ENCODE peak calls at places on chromosomes 3 and 15, in seven cellular contexts. C, S, O, P, D, F and W are unnamed samples.

GRCh38 chr3:129723558-129724324 is 117.3 kb upstream of the PLXND1 start:
- DNase-seq in C (no peak), S (peak; percentile 93), O (peak; percentile 40), P (no peak), D (peak; percentile 18), F (no peak), W (no peak)

GRCh38 chr15:31254431-31255175 is 72.0 kb upstream of the KLF13 start:
- DNase-seq in C (no peak), S (peak; percentile 31), O (peak; percentile 56), P (no peak), D (no peak), F (peak; percentile 50), W (no peak)

GRCh38 chr15:99416191-99417188 is 149.3 kb upstream of the MEF2A start:
- DNase-seq in C (no peak), S (no peak), O (no peak), P (no peak), D (peak; percentile 4), F (no peak), W (no peak)

GRCh38 chr3:42451546-42452230 is 41.3 kb upstream of the LYZL4 start:
- DNase-seq in C (no peak), S (no peak), O (no peak), P (no peak), D (no peak), F (no peak), W (no peak)

GRCh38 chr15:51363391-51363790 is 21.9 kb downstream of the GLDN start:
- DNase-seq in C (no peak), S (no peak), O (no peak), P (peak; percentile 24), D (no peak), F (no peak), W (no peak)

GRCh38 chr15:42151736-42152135 is 4.7 kb downstream of the PLA2G4F start:
- DNase-seq in C (no peak), S (no peak), O (no peak), P (no peak), D (no peak), F (no peak), W (no peak)

GRCh38 chr3:14631101-14631497 is 20.5 kb upstream of the CCDC174 start:
- DNase-seq in C (no peak), S (no peak), O (no peak), P (no peak), D (no peak), F (no peak), W (no peak)

GRCh38 chr3:187802928-187803259 is 57.6 kb upstream of the BCL6 start:
- DNase-seq in C (no peak), S (no peak), O (no peak), P (no peak), D (no peak), F (no peak), W (no peak)

GRCh38 chr3:57160046-57160730 is 5.0 kb downstream of the IL17RD start:
- DNase-seq in C (no peak), S (no peak), O (no peak), P (peak; percentile 74), D (peak; percentile 37), F (no peak), W (no peak)

DNA sequence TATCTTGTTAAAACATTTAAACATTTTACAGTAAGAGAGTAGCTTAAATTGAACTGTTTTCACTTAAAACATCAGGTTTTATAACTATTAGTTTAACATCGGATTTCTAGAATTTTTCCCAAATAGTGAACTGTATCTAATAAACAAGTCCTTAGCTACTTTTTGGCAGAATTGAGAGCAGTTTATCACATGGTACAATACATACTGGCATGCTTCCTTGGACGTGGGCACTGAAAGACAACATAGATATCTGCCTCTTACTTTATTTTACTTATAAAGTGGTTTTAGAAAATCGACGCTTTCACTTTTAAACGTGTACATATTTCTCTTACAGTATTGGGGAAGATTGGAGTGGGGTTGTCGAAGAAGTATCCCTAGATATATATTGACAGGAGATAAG is 52.8 kb downstream of the OPA1 start:
- DNase-seq in C (no peak), S (no peak), O (no peak), P (no peak), D (no peak), F (no peak), W (no peak)
- TF ChIP-seq EZH2phosphoT487 in C (no peak), S (no peak), O (no peak), P (no peak), D (no peak), F (no peak), W (no peak)

GRCh38 chr3:100780223-100780622 is 70.9 kb downstream of the TFG start:
- DNase-seq in C (no peak), S (no peak), O (no peak), P (no peak), D (no peak), F (no peak), W (no peak)

GRCh38 chr3:100782359-100782758 is 73.1 kb downstream of the TFG start:
- DNase-seq in C (no peak), S (peak; percentile 47), O (no peak), P (no peak), D (no peak), F (no peak), W (no peak)

GRCh38 chr3:100783619-100784018 is 74.3 kb downstream of the TFG start:
- DNase-seq in C (no peak), S (no peak), O (no peak), P (no peak), D (no peak), F (no peak), W (no peak)

GRCh38 chr3:100781311-100781710 is 72.0 kb downstream of the TFG start:
- DNase-seq in C (no peak), S (peak; percentile 60), O (no peak), P (no peak), D (no peak), F (peak; percentile 64), W (no peak)

GRCh38 chr3:100782906-100783305 is 73.6 kb downstream of the TFG start:
- DNase-seq in C (no peak), S (peak; percentile 58), O (no peak), P (no peak), D (peak; percentile 8), F (no peak), W (no peak)
- H3K27ac ChIP-seq in C (no peak overlapping the region), S (peak overlapping the region; percentile 23), O (no peak overlapping the region), P (no peak overlapping the region), D (no peak overlapping the region), F (no peak overlapping the region), W (no peak overlapping the region)

GRCh38 chr15:64152507-64153387 is 1.2 kb downstream of the SNX22 start:
- DNase-seq in C (no peak), S (no peak), O (no peak), P (peak; percentile 53), D (no peak), F (no peak), W (peak; percentile 72)

GRCh38 chr15:64149424-64150235 is 1.9 kb upstream of the SNX22 start:
- DNase-seq in C (no peak), S (no peak), O (no peak), P (peak; percentile 75), D (no peak), F (peak; percentile 31), W (peak; percentile 40)

GRCh38 chr15:64150236-64150578 is 1.3 kb upstream of the SNX22 start:
- DNase-seq in C (no peak), S (no peak), O (no peak), P (no peak), D (no peak), F (no peak), W (no peak)

GRCh38 chr15:64153480-64154367 is 2.2 kb downstream of the SNX22 start:
- DNase-seq in C (peak; percentile 57), S (peak; percentile 89), O (peak; percentile 94), P (peak; percentile 91), D (peak; percentile 90), F (peak; percentile 87), W (peak; percentile 91)

GRCh38 chr15:64151727-64152506 is at the start of gene SNX22:
- DNase-seq in C (no peak), S (no peak), O (peak; percentile 52), P (peak; percentile 51), D (peak; percentile 56), F (no peak), W (peak; percentile 26)
- TF ChIP-seq EZH2 in C (no peak), S (peak; percentile 91), O (peak; percentile 45), P (no peak), D (peak; percentile 87), F (no peak), W (no peak)

DNA sequence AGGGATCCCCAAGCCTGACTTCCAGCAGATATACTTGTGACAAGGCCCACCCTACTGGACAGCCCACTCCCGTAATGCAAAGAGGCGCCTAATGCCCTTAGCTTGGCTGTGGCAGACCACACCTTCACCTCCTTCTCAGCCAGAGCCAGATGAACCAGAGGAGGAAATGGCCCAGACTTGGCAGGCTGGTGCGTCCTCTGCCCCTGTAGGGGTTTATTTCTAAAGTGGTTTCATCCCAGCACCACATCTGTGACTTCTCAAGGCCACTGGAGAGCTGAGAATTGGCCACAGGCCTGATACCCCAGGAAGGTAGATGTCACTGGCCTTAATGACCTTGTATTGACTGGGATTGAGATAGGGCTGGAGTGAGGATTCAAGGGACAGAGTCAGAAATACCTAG is 29.5 kb downstream of the BOC start:
- DNase-seq in C (no peak), S (no peak), O (no peak), P (no peak), D (no peak), F (no peak), W (no peak)
- TF ChIP-seq EZH2phosphoT487 in C (no peak), S (no peak), O (no peak), P (no peak), D (no peak), F (no peak), W (no peak)

GRCh38 chr3:130894873-130895330 is 1.0 kb downstream of the ATP2C1 start:
- DNase-seq in C (no peak), S (peak; percentile 46), O (peak; percentile 12), P (peak; percentile 12), D (peak; percentile 17), F (no peak), W (no peak)

GRCh38 chr3:130897316-130897715 is 3.4 kb downstream of the ATP2C1 start:
- DNase-seq in C (no peak), S (no peak), O (peak; percentile 8), P (peak; percentile 14), D (no peak), F (no peak), W (no peak)

GRCh38 chr3:130894130-130894872 is 417 bp downstream of the ATP2C1 start:
- DNase-seq in C (no peak), S (peak; percentile 57), O (peak; percentile 70), P (peak; percentile 61), D (peak; percentile 79), F (no peak), W (peak; percentile 46)

GRCh38 chr3:130896101-130896500 is 2.2 kb downstream of the ATP2C1 start:
- DNase-seq in C (no peak), S (no peak), O (no peak), P (no peak), D (no peak), F (no peak), W (no peak)

GRCh38 chr3:130895690-130896089 is 1.8 kb downstream of the ATP2C1 start:
- DNase-seq in C (no peak), S (no peak), O (no peak), P (no peak), D (no peak), F (no peak), W (no peak)
- H3K27ac ChIP-seq in C (no peak overlapping the region), S (peak overlapping the region; percentile 89), O (peak overlapping the region; percentile 98), P (no peak overlapping the region), D (no peak overlapping the region), F (no peak overlapping the region), W (no peak overlapping the region)